ENCODE peak calls at places on chromosomes 11 and 22, in seven cellular contexts. J is right lobe of liver, U is fibroblast of lung, V is ovary, N is kidney, F is cardiac muscle cell, P is tibial nerve. Z is an unnamed sample.

GRCh38 chr11:3840870-3841425 is at the start of gene RHOG:
- DNase-seq in J (peak; percentile 89), U (peak; percentile 76), V (peak; percentile 85), N (peak; percentile 97), F (peak; percentile 89), P (peak; percentile 72), Z (peak; percentile 87)

GRCh38 chr11:75591371-75591770 is 29.3 kb downstream of the SERPINH1 start:
- DNase-seq in J (no peak), U (no peak), V (no peak), N (no peak), F (no peak), P (no peak), Z (no peak)

GRCh38 chr11:38791346-38791961 is 2193.4 kb upstream of the RAG2 start:
- DNase-seq in J (peak; percentile 47), U (peak; percentile 61), V (no peak), N (no peak), F (peak; percentile 82), P (peak; percentile 67), Z (no peak)

GRCh38 chr11:78038697-78039313 is 15.7 kb upstream of the KCTD14 start:
- DNase-seq in J (peak; percentile 73), U (peak; percentile 47), V (no peak), N (no peak), F (peak; percentile 81), P (no peak), Z (no peak)

GRCh38 chr22:37744589-37744988 is 47.7 kb downstream of the TRIOBP start:
- DNase-seq in J (no peak), U (no peak), V (no peak), N (no peak), F (no peak), P (no peak), Z (no peak)

GRCh38 chr22:42699281-42699681 is 21.4 kb downstream of the A4GALT start:
- DNase-seq in J (no peak), U (no peak), V (no peak), N (peak; percentile 77), F (no peak), P (no peak), Z (no peak)

GRCh38 chr11:43925063-43925931 is 17.1 kb upstream of the C11orf96 start:
- DNase-seq in J (no peak), U (peak; percentile 6), V (no peak), N (no peak), F (no peak), P (no peak), Z (no peak)

GRCh38 chr11:82996966-82997606 is 74.6 kb downstream of the RAB30 start:
- DNase-seq in J (no peak), U (peak; percentile 63), V (no peak), N (no peak), F (no peak), P (no peak), Z (no peak)

GRCh38 chr11:86578727-86579405 is 93.5 kb downstream of the ME3 start:
- DNase-seq in J (no peak), U (no peak), V (no peak), N (no peak), F (no peak), P (no peak), Z (no peak)

GRCh38 chr11:111878766-111879636 is at the start of the genes CFAP68 and FDXACB1:
- DNase-seq in J (peak; percentile 98), U (peak; percentile 97), V (peak; percentile 97), N (peak; percentile 98), F (peak; percentile 99), P (peak; percentile 95), Z (peak; percentile 95)

GRCh38 chr11:128334311-128335044 is 252.9 kb downstream of the ETS1 start:
- DNase-seq in J (peak; percentile 63), U (peak; percentile 18), V (no peak), N (peak; percentile 83), F (peak; percentile 54), P (no peak), Z (peak; percentile 53)

GRCh38 chr11:115808351-115808940 is 304.2 kb upstream of the CADM1 start:
- DNase-seq in J (no peak), U (no peak), V (no peak), N (no peak), F (no peak), P (no peak), Z (no peak)

GRCh38 chr11:17609536-17610401 is 62.7 kb downstream of the OTOG start:
- DNase-seq in J (no peak), U (no peak), V (no peak), N (no peak), F (no peak), P (no peak), Z (no peak)

GRCh38 chr11:60700689-60701508 is 1.5 kb downstream of the MS4A8 start:
- DNase-seq in J (no peak), U (no peak), V (peak; percentile 58), N (no peak), F (peak; percentile 7), P (no peak), Z (no peak)

GRCh38 chr11:73528877-73529530 is 68.9 kb downstream of the FAM168A start:
- DNase-seq in J (no peak), U (no peak), V (no peak), N (no peak), F (no peak), P (no peak), Z (no peak)
- H3K27ac ChIP-seq in J (no peak overlapping the region), U (no peak overlapping the region), V (no peak overlapping the region), N (no peak overlapping the region), F (peak overlapping the region; percentile 67), P (peak overlapping the region; percentile 70), Z (peak overlapping the region; percentile 64)

GRCh38 chr11:134461621-134462020 is 49.6 kb upstream of the B3GAT1 start:
- DNase-seq in J (no peak), U (no peak), V (no peak), N (no peak), F (no peak), P (no peak), Z (no peak)
- H3K36me3 ChIP-seq in J (no peaks in the 10 kb centered on the region), U (no peaks in the 10 kb centered on the region), V (no peaks in the 10 kb centered on the region), N (no peaks in the 10 kb centered on the region), F (no peaks in the 10 kb centered on the region), P (no peaks in the 10 kb centered on the region), Z (no peaks in the 10 kb centered on the region)

DNA sequence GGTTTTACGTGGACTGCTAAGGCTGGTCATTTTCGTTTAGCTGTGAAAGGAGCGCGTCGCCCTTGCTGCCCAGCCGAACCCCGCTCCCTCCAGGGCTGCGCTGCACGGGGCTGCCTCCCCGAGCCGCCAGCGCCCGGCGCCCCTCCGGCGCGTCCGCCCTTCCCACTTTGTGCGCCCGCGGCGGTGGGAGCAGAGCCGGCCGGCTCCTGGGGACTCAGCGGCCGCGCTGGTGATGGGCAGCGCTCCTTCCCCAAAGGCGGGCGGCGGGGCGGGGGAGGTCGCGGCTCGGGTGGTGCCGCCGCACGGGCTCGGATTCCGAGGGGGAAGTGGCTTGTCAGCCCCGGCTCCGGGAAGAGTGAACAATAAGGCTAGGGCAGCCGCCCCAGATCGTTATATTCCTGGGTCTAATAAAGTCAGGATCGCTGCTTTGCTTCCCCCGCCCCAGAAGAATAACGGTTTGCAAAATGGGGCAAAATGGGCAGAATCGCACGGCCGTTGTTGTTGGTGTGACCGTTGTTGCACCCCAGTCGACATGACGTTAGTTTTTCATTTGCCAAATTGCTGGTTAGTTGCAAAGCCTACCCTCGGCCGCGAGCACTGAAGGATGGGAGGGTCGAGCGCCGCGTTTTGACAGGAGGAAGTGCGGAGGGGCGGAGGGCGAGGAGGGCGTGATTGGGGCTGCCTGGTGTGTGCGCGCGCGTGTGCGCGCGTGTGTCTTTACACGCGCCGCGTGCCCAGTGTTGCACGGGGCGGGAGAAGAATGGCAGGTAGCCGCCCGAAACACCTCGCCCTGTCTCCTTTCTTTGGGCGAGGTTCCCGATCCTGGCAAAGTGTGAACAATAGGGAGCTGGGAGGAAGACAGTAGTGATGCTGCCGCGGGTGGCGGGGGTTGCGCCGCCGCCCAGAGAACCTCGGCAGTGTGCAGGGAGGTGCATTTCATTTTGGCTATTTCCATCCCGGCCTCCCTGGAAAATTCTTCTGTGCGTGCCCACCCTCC is 829 bp downstream of the NCAM1 start:
- DNase-seq in J (no peak), U (no peak), V (peak; percentile 41), N (peak; percentile 72), F (peak; percentile 8), P (no peak), Z (peak; percentile 24)
- H3K27ac ChIP-seq in J (no peak overlapping the region), U (no peak overlapping the region), V (no peak overlapping the region), N (no peak overlapping the region), F (peak overlapping the region; percentile 6), P (peak overlapping the region; percentile 39), Z (peak overlapping the region; percentile 80)

GRCh38 chr11:7639643-7640025 is 33.7 kb downstream of the CYB5R2 start:
- DNase-seq in J (no peak), U (no peak), V (no peak), N (peak; percentile 57), F (no peak), P (no peak), Z (no peak)
- H3K36me3 ChIP-seq in J (no peaks in the 10 kb centered on the region), U (no peaks in the 10 kb centered on the region), V (no peaks in the 10 kb centered on the region), N (peaks cover 44% of the 10 kb centered on the region), F (no peaks in the 10 kb centered on the region), P (no peaks in the 10 kb centered on the region), Z (peaks cover 70% of the 10 kb centered on the region)

GRCh38 chr11:119615879-119616190 is 113.2 kb downstream of the NECTIN1 start:
- DNase-seq in J (no peak), U (no peak), V (no peak), N (no peak), F (no peak), P (no peak), Z (no peak)

GRCh38 chr11:119615003-119615878 is 113.8 kb downstream of the NECTIN1 start:
- DNase-seq in J (no peak), U (peak; percentile 88), V (no peak), N (no peak), F (peak; percentile 73), P (peak; percentile 28), Z (no peak)

GRCh38 chr11:119618208-119618909 is 110.6 kb downstream of the NECTIN1 start:
- DNase-seq in J (no peak), U (no peak), V (no peak), N (no peak), F (peak; percentile 25), P (peak; percentile 60), Z (peak; percentile 36)

GRCh38 chr11:119617343-119617713 is 111.7 kb downstream of the NECTIN1 start:
- DNase-seq in J (no peak), U (no peak), V (no peak), N (no peak), F (peak; percentile 9), P (no peak), Z (no peak)

DNA sequence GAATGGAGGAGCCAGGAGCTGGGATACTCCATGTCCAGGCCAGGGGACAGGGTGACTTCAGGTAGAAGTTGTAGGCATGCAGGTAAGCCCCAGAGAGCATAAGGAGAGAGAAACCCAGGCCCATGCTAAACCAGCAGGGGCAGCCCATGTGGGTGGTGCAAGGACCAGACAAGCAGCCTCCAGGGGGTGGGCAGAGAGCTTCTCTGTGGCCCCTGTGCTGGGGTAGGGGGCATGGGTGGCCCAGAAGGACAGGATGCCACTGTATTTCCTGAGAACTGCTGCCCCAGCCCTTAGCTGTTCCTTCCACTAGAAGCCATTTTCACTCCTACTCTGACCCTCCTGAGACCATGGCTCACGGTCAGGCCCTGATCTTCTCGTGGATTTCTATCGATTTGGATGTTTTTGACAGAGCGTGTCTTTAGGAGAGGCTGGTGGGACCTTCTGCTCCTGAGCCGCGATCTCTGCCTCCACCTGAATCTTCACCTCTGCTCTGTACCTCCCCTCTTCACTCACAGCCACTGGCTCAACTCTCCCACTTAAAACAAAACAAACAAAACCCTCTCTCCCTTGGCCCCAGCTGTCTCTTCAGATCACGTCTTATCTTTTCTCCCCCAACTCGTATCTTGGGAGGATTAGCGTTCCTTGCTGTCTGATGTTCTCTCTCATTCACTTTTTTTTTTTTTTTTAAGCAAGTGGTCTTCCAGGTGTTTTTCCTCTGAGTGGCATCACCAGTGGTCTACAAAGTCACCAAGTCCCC is 112.2 kb downstream of the NECTIN1 start:
- DNase-seq in J (no peak), U (no peak), V (no peak), N (no peak), F (no peak), P (no peak), Z (no peak)
- H3K27ac ChIP-seq in J (no peak overlapping the region), U (no peak overlapping the region), V (no peak overlapping the region), N (no peak overlapping the region), F (no peak overlapping the region), P (no peak overlapping the region), Z (no peak overlapping the region)

Z was measured in left ventricle myocardium inferior.